ENCODE peak calls at places on chromosomes 4 and X, in six cellular contexts. B, E, I, V, U and N are unnamed samples.

GRCh38 chr4:103998752-103999151 is 279.0 kb upstream of the TACR3 start:
- DNase-seq in E (no peak), U (no peak), I (no peak), B (no peak), V (no peak), N (no peak)

GRCh38 chr4:71732706-71733105 is 51.2 kb downstream of the GC start:
- DNase-seq in B (no peak), V (peak; percentile 32), U (no peak), I (peak; percentile 46), E (no peak), N (no peak)

GRCh38 chr4:186190456-186191265 is 706 bp upstream of the CYP4V2 start:
- DNase-seq in B (no peak), E (no peak), I (peak; percentile 22), U (peak; percentile 49), V (no peak), N (peak; percentile 60)

GRCh38 chr4:89024051-89024675 is 32.8 kb downstream of the FAM13A start:
- DNase-seq in V (peak; percentile 78), B (peak; percentile 35), I (peak; percentile 87), U (peak; percentile 63), E (peak; percentile 8), N (no peak)

GRCh38 chr4:161555689-161556660 is 607.8 kb downstream of the FSTL5 start:
- DNase-seq in U (no peak), E (no peak), V (no peak), B (no peak), I (peak; percentile 4), N (no peak)

GRCh38 chr4:145280541-145280940 is 100.2 kb upstream of the OTUD4 start:
- DNase-seq in E (no peak), U (no peak), I (peak; percentile 71), V (no peak), B (no peak), N (no peak)

GRCh38 chrX:41785685-41786084 is 61.7 kb downstream of the GPR82 start:
- DNase-seq in V (peak; percentile 29), E (no peak), I (peak; percentile 2), B (no peak), U (no peak), N (no peak)

GRCh38 chrX:53122013-53122412 is 28.1 kb downstream of the KANTR start:
- DNase-seq in E (no peak), U (no peak), I (no peak), B (no peak), V (no peak), N (no peak)

GRCh38 chr4:15891312-15891711 is 47.2 kb downstream of the FGFBP1 start:
- DNase-seq in U (no peak), V (no peak), B (no peak), E (no peak), I (no peak), N (no peak)

GRCh38 chrX:110384490-110384889 is 25.8 kb downstream of the RTL9 start:
- DNase-seq in B (no peak), E (no peak), U (peak; percentile 22), V (peak; percentile 81), I (no peak), N (no peak)

GRCh38 chrX:120791013-120791643 is 84.5 kb downstream of the CT47B1 start:
- DNase-seq in U (peak; percentile 73), E (no peak), B (no peak), I (peak; percentile 77), V (peak; percentile 84), N (no peak)

GRCh38 chr4:164440196-164440595 is 313.7 kb upstream of the SMIM31 start:
- DNase-seq in U (no peak), B (no peak), E (no peak), I (no peak), V (no peak), N (no peak)

GRCh38 chrX:153735274-153735673 is 10.6 kb downstream of the ABCD1 start:
- DNase-seq in I (no peak), B (no peak), E (no peak), U (no peak), V (no peak), N (no peak)

GRCh38 chrX:79592259-79592658 is 225.1 kb upstream of the ITM2A start:
- DNase-seq in V (no peak), B (no peak), E (no peak), I (no peak), U (no peak), N (no peak)

GRCh38 chr4:53552711-53553110 is 38.6 kb downstream of the LNX1 start:
- DNase-seq in E (no peak), I (no peak), U (no peak), V (peak; percentile 52), B (no peak), N (no peak)

GRCh38 chr4:1595789-1596325 is 88.3 kb downstream of the FAM53A start:
- DNase-seq in U (no peak), V (no peak), I (no peak), B (no peak), E (no peak), N (no peak)

GRCh38 chr4:4387531-4388311 is 819 bp downstream of the NSG1 start:
- DNase-seq in E (no peak), V (no peak), I (peak; percentile 19), U (no peak), B (no peak), N (no peak)

GRCh38 chr4:108008721-108009120 is 19.0 kb downstream of the HADH start:
- DNase-seq in U (no peak), B (no peak), I (no peak), E (no peak), V (peak; percentile 83), N (no peak)

GRCh38 chrX:82945332-82945731 is 562.8 kb upstream of the POU3F4 start:
- DNase-seq in B (no peak), I (no peak), V (no peak), E (no peak), U (no peak), N (no peak)

GRCh38 chr4:165394275-165394674 is 15.5 kb downstream of the CPE start:
- DNase-seq in E (no peak), B (no peak), U (no peak), I (peak; percentile 54), V (peak; percentile 3), N (no peak)

GRCh38 chr4:25913056-25913850 is 767 bp upstream of the SMIM20 start:
- DNase-seq in B (no peak), U (peak; percentile 33), V (no peak), I (no peak), E (no peak), N (no peak)

GRCh38 chr4:15368906-15369305 is 58.9 kb upstream of the C1QTNF7 start:
- DNase-seq in V (peak; percentile 93), I (peak; percentile 66), E (no peak), U (no peak), B (no peak), N (no peak)

GRCh38 chrX:15474058-15474457 is 19.1 kb downstream of the PIR start:
- DNase-seq in I (no peak), V (no peak), B (no peak), U (no peak), E (no peak), N (no peak)

GRCh38 chrX:133215747-133216146 is 2.4 kb downstream of the TFDP3 start:
- DNase-seq in U (no peak), I (peak; percentile 8), B (no peak), E (no peak), V (no peak), N (peak; percentile 24)

GRCh38 chr4:89307446-89308160 is at the start of gene GPRIN3:
- DNase-seq in I (peak; percentile 35), V (peak; percentile 9), E (no peak), B (peak; percentile 27), U (peak; percentile 38), N (peak; percentile 17)

GRCh38 chr4:138218976-138219375 is 23.2 kb downstream of the SLC7A11 start:
- DNase-seq in V (no peak), U (no peak), E (no peak), I (no peak), B (no peak), N (no peak)

GRCh38 chr4:73267050-73267449 is 8.5 kb upstream of the ANKRD17 start:
- DNase-seq in U (no peak), E (no peak), B (no peak), V (no peak), I (no peak), N (no peak)

GRCh38 chr4:40193578-40193977 is 3.3 kb upstream of the RHOH start:
- DNase-seq in B (no peak), E (no peak), I (no peak), U (no peak), V (no peak), N (no peak)

GRCh38 chr4:10810411-10810810 is 125.8 kb upstream of the CLNK start:
- DNase-seq in I (no peak), E (no peak), V (no peak), U (no peak), B (no peak), N (no peak)

GRCh38 chrX:47489507-47490275 is 6.7 kb upstream of the ZNF41 start:
- DNase-seq in E (no peak), V (no peak), B (no peak), U (no peak), I (no peak), N (no peak)

GRCh38 chr4:56742080-56742871 is 61.2 kb upstream of the HOPX start:
- DNase-seq in I (peak; percentile 34), V (peak; percentile 74), U (no peak), E (no peak), B (no peak), N (no peak)